ENCODE peak calls at places on chromosomes 12 and 14, in four cellular contexts. One of them, this sample, is unnamed.

GRCh38 chr12:113469224-113469652 is 2.4 kb downstream of the LHX5 start:
- DNase-seq in right lobe of liver: no peak
- DNase-seq in fibroblast of villous mesenchyme: no peak
- DNase-seq in A549: no peak
- DNase-seq in this sample: no peak

GRCh38 chr12:10559241-10559640 is 53.6 kb downstream of the EIF2S3B start:
- DNase-seq in right lobe of liver: no peak
- DNase-seq in fibroblast of villous mesenchyme: no peak
- DNase-seq in A549: no peak
- DNase-seq in this sample: no peak

GRCh38 chr12:20370841-20371240 is 2.5 kb downstream of the PDE3A start:
- DNase-seq in right lobe of liver: no peak
- DNase-seq in fibroblast of villous mesenchyme: no peak
- DNase-seq in A549: no peak
- DNase-seq in this sample: no peak

GRCh38 chr12:130480887-130481286 is 143.2 kb downstream of the PIWIL1 start:
- DNase-seq in right lobe of liver: no peak
- DNase-seq in fibroblast of villous mesenchyme: no peak
- DNase-seq in A549: no peak
- DNase-seq in this sample: no peak

GRCh38 chr14:88613552-88614010 is 50.7 kb downstream of the ZC3H14 start:
- DNase-seq in right lobe of liver: peak; percentile 53
- DNase-seq in fibroblast of villous mesenchyme: peak; percentile 25
- DNase-seq in A549: no peak
- DNase-seq in this sample: peak; percentile 44

GRCh38 chr12:118310320-118310719 is 62.4 kb downstream of the TAOK3 start:
- DNase-seq in right lobe of liver: no peak
- DNase-seq in fibroblast of villous mesenchyme: no peak
- DNase-seq in A549: no peak
- DNase-seq in this sample: no peak

GRCh38 chr12:92827836-92828431 is 101.2 kb downstream of the EEA1 start:
- DNase-seq in right lobe of liver: no peak
- DNase-seq in fibroblast of villous mesenchyme: peak; percentile 58
- DNase-seq in A549: peak; percentile 36
- DNase-seq in this sample: peak; percentile 73

GRCh38 chr14:96096639-96097610 is 57.8 kb downstream of the C14orf132 start:
- DNase-seq in right lobe of liver: peak; percentile 94
- DNase-seq in fibroblast of villous mesenchyme: peak; percentile 71
- DNase-seq in A549: no peak
- DNase-seq in this sample: no peak

GRCh38 chr14:85599939-85600338 is 70.0 kb downstream of the FLRT2 start:
- DNase-seq in right lobe of liver: no peak
- DNase-seq in fibroblast of villous mesenchyme: peak; percentile 92
- DNase-seq in A549: no peak
- DNase-seq in this sample: peak; percentile 84

GRCh38 chr12:121653999-121654398 is 15.5 kb downstream of the MORN3 start:
- DNase-seq in right lobe of liver: no peak
- DNase-seq in fibroblast of villous mesenchyme: no peak
- DNase-seq in A549: no peak
- DNase-seq in this sample: no peak

GRCh38 chr12:90428881-90429280 is 526.1 kb downstream of the CCER1 start:
- DNase-seq in right lobe of liver: no peak
- DNase-seq in fibroblast of villous mesenchyme: no peak
- DNase-seq in A549: no peak
- DNase-seq in this sample: no peak

GRCh38 chr14:105051182-105052109 is 13.8 kb downstream of the GPR132 start:
- DNase-seq in right lobe of liver: no peak
- DNase-seq in fibroblast of villous mesenchyme: no peak
- DNase-seq in A549: no peak
- DNase-seq in this sample: no peak

GRCh38 chr14:20609215-20610001 is 18.2 kb upstream of the RNASE12 start:
- DNase-seq in right lobe of liver: peak; percentile 58
- DNase-seq in fibroblast of villous mesenchyme: peak; percentile 90
- DNase-seq in A549: peak; percentile 85
- DNase-seq in this sample: peak; percentile 93

GRCh38 chr12:116241157-116241772 is 36.2 kb downstream of the MED13L start:
- DNase-seq in right lobe of liver: no peak
- DNase-seq in fibroblast of villous mesenchyme: no peak
- DNase-seq in A549: no peak
- DNase-seq in this sample: peak; percentile 28

GRCh38 chr12:109463776-109464175 is 13.3 kb downstream of the KCTD10 start:
- DNase-seq in right lobe of liver: no peak
- DNase-seq in fibroblast of villous mesenchyme: no peak
- DNase-seq in A549: no peak
- DNase-seq in this sample: peak; percentile 32
- H3K4me3 ChIP-seq in right lobe of liver: no peak overlapping the region
- H3K4me3 ChIP-seq in fibroblast of villous mesenchyme: peak overlapping the region; percentile 44
- H3K4me3 ChIP-seq in A549: no peak overlapping the region
- H3K4me3 ChIP-seq in this sample: peak overlapping the region; percentile 21

GRCh38 chr14:98605043-98605442 is 667.0 kb downstream of the BCL11B start:
- DNase-seq in right lobe of liver: no peak
- DNase-seq in fibroblast of villous mesenchyme: no peak
- DNase-seq in A549: no peak
- DNase-seq in this sample: no peak
- TF ChIP-seq CTCF in right lobe of liver: no peak
- TF ChIP-seq CTCF in fibroblast of villous mesenchyme: no peak
- TF ChIP-seq CTCF in A549: no peak
- TF ChIP-seq CTCF in this sample: no peak

GRCh38 chr12:65728913-65729793 is 95.1 kb upstream of the HMGA2 start:
- DNase-seq in right lobe of liver: no peak
- DNase-seq in fibroblast of villous mesenchyme: peak; percentile 21
- DNase-seq in A549: no peak
- DNase-seq in this sample: no peak
- H3K4me3 ChIP-seq in right lobe of liver: no peak overlapping the region
- H3K4me3 ChIP-seq in fibroblast of villous mesenchyme: peak overlapping the region; percentile 64
- H3K4me3 ChIP-seq in A549: no peak overlapping the region
- H3K4me3 ChIP-seq in this sample: peak overlapping the region; percentile 54

GRCh38 chr12:56751712-56752598 is at the start of gene PRIM1:
- DNase-seq in right lobe of liver: peak; percentile 88
- DNase-seq in fibroblast of villous mesenchyme: peak; percentile 73
- DNase-seq in A549: peak; percentile 93
- DNase-seq in this sample: peak; percentile 79
- TF ChIP-seq CTCF in right lobe of liver: peak; percentile 26
- TF ChIP-seq CTCF in fibroblast of villous mesenchyme: peak; percentile 29
- TF ChIP-seq CTCF in A549: no peak
- TF ChIP-seq CTCF in this sample: no peak

GRCh38 chr12:5185435-5186069 is 141.9 kb downstream of the KCNA5 start:
- DNase-seq in right lobe of liver: no peak
- DNase-seq in fibroblast of villous mesenchyme: no peak
- DNase-seq in A549: no peak
- DNase-seq in this sample: no peak
- H3K4me3 ChIP-seq in right lobe of liver: no peak overlapping the region
- H3K4me3 ChIP-seq in fibroblast of villous mesenchyme: peak overlapping the region; percentile 34
- H3K4me3 ChIP-seq in A549: no peak overlapping the region
- H3K4me3 ChIP-seq in this sample: no peak overlapping the region

DNA sequence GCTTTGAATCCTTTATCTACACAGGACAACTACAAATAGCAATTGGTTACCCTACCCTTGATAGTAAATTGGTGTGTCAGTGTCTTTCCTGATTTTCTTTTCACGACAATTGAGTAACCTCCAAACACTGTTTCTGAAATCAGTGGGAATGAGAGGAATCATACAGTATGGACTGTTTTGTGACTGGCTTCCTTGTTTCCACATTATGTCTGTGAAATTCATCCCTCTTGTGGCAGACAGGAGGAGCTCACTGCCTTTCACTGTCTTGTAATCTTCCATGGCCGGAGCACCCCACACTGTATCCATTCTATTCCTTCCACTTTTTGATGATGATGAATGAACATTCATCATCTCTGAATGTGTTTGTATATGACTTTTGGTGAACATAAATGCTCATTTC is 164.0 kb upstream of the PZP start:
- DNase-seq in right lobe of liver: no peak
- DNase-seq in fibroblast of villous mesenchyme: peak; percentile 34
- DNase-seq in A549: no peak
- DNase-seq in this sample: no peak
- TF ChIP-seq CTCF in right lobe of liver: peak; percentile 23
- TF ChIP-seq CTCF in fibroblast of villous mesenchyme: peak; percentile 45
- TF ChIP-seq CTCF in A549: no peak
- TF ChIP-seq CTCF in this sample: peak; percentile 24

GRCh38 chr14:68793734-68794129 is 865 bp upstream of the ZFP36L1 start:
- DNase-seq in right lobe of liver: no peak
- DNase-seq in fibroblast of villous mesenchyme: peak; percentile 31
- DNase-seq in A549: no peak
- DNase-seq in this sample: no peak
- H3K4me3 ChIP-seq in right lobe of liver: peak overlapping the region; percentile 95
- H3K4me3 ChIP-seq in fibroblast of villous mesenchyme: peak overlapping the region; percentile 77
- H3K4me3 ChIP-seq in A549: peak overlapping the region; percentile 95
- H3K4me3 ChIP-seq in this sample: peak overlapping the region; percentile 100

DNA sequence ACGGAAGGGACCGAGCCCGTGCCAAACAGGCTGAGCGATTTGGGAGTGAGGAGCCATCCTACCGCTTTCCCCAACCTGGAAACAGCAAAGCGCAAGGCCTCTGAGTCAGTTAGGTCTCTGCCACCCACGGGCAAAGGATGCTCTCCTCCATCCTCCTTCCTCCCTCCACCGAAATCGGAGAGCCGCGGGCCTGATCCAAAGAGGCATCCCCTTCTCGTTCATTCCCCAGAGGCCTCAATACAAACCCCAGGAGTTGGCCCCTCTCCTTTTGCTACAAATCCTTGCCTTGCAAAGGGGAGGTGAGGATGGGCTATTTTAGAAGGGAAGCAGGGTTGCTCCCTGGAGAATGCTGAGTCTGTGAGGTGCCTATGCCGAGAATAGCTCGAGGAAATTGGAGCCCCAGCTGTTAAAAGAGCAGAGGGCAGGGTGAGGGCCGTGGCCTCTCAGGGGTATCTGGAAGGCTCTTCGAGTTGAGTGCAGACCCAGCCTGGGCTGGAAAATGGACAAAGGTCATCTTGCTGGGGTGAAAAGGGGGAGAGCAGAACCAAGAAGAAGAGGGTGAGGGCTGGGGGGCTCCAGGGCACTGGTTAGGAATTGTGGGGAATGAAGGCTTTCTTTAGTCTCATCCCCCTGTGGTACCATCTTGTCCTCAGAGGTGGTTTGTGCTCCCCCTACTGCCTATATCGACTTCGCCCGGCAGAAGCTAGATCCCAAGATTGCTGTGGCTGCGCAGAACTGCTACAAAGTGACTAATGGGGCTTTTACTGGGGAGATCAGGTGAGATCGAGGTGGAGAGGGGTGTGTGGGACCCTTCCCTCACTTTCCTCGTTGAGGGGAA is 1.1 kb downstream of the TPI1 start:
- DNase-seq in right lobe of liver: no peak
- DNase-seq in fibroblast of villous mesenchyme: no peak
- DNase-seq in A549: no peak
- DNase-seq in this sample: no peak
- TF ChIP-seq CTCF in right lobe of liver: no peak
- TF ChIP-seq CTCF in fibroblast of villous mesenchyme: peak; percentile 28
- TF ChIP-seq CTCF in A549: no peak
- TF ChIP-seq CTCF in this sample: peak; percentile 21

GRCh38 chr12:25184132-25184531 is 10.8 kb downstream of the DNAI7 start:
- DNase-seq in right lobe of liver: no peak
- DNase-seq in fibroblast of villous mesenchyme: no peak
- DNase-seq in A549: no peak
- DNase-seq in this sample: no peak

GRCh38 chr12:25189656-25190055 is 5.3 kb downstream of the DNAI7 start:
- DNase-seq in right lobe of liver: no peak
- DNase-seq in fibroblast of villous mesenchyme: no peak
- DNase-seq in A549: no peak
- DNase-seq in this sample: no peak

GRCh38 chr12:25187781-25188180 is 7.2 kb downstream of the DNAI7 start:
- DNase-seq in right lobe of liver: no peak
- DNase-seq in fibroblast of villous mesenchyme: peak; percentile 75
- DNase-seq in A549: no peak
- DNase-seq in this sample: peak; percentile 67

GRCh38 chr12:25186038-25186787 is 8.7 kb downstream of the DNAI7 start:
- DNase-seq in right lobe of liver: no peak
- DNase-seq in fibroblast of villous mesenchyme: no peak
- DNase-seq in A549: no peak
- DNase-seq in this sample: no peak

GRCh38 chr12:25186788-25187397 is 8.1 kb downstream of the DNAI7 start:
- DNase-seq in right lobe of liver: no peak
- DNase-seq in fibroblast of villous mesenchyme: no peak
- DNase-seq in A549: no peak
- DNase-seq in this sample: no peak
- H3K4me3 ChIP-seq in right lobe of liver: peak overlapping the region; percentile 10
- H3K4me3 ChIP-seq in fibroblast of villous mesenchyme: no peak overlapping the region
- H3K4me3 ChIP-seq in A549: no peak overlapping the region
- H3K4me3 ChIP-seq in this sample: no peak overlapping the region

DNA sequence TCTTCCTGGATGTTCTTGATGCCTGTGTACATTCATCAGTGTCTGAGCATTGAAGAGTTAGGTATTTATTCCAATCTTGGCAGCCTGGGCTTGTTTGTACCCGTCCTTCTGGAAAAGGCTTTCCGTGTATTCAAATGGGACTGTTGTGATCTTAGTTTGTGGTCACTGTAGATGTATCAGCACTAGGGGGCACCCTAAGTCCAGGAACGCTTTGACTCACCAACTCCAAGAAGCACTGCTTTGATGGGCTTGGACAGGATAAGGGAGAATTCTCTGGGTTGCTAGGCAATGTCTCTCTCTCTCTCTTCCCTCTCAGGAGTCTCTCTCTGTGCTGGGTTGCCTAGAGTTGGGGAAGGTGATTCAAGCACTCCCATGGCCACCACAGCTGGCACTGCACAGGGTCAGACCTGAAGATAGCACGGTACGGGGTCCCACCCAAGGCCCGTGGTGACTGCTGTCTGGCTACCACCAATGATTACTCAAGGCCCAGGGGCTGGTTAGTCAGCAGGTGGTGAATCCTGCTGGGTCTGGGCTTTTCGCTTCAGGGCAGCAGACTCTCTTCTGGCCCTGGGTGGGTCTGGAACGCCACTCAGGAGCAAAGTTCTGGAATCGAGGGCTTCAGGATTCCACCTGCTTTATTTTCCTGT is 211.1 kb upstream of the RGS6 start:
- DNase-seq in right lobe of liver: peak; percentile 65
- DNase-seq in fibroblast of villous mesenchyme: peak; percentile 78
- DNase-seq in A549: peak; percentile 43
- DNase-seq in this sample: peak; percentile 90
- TF ChIP-seq CTCF in right lobe of liver: peak; percentile 56
- TF ChIP-seq CTCF in fibroblast of villous mesenchyme: peak; percentile 70
- TF ChIP-seq CTCF in A549: peak; percentile 46
- TF ChIP-seq CTCF in this sample: peak; percentile 80

This sample was measured in fibroblast of pulmonary artery.